ENCODE peak calls at places on chromosomes 5 and 9, in seven cellular contexts. L is heart right ventricle, Y is K562, F is WERI-Rb-1, K is uterus, V is cardiac muscle cell, S is IMR-90. D is an unnamed sample.

GRCh38 chr5:153081385-153081784 is 409.1 kb upstream of the GRIA1 start:
- DNase-seq in L (no peak), Y (no peak), F (no peak), K (no peak), V (no peak), S (no peak), D (no peak)

GRCh38 chr5:162488077-162488476 is 420.5 kb downstream of the GABRG2 start:
- DNase-seq in L (no peak), Y (no peak), F (no peak), K (no peak), V (no peak), S (no peak), D (no peak)

GRCh38 chr5:57036621-57037160 is 84.8 kb upstream of the MIER3 start:
- DNase-seq in L (no peak), Y (no peak), F (no peak), K (no peak), V (no peak), S (no peak), D (no peak)

GRCh38 chr9:125262217-125262991 is 778 bp downstream of the GAPVD1 start:
- DNase-seq in L (no peak), Y (no peak), F (no peak), K (no peak), V (peak), S (no peak), D (no peak)

GRCh38 chr9:135037521-135038250 is 49.8 kb upstream of the OLFM1 start:
- DNase-seq in L (no peak), Y (no peak), F (no peak), K (no peak), V (no peak), S (no peak), D (no peak)

GRCh38 chr5:41413067-41413466 is 97.3 kb downstream of the PLCXD3 start:
- DNase-seq in L (no peak), Y (no peak), F (no peak), K (no peak), V (no peak), S (no peak), D (no peak)

GRCh38 chr9:70484232-70485130 is 70.0 kb upstream of the KLF9 start:
- DNase-seq in L (peak), Y (peak), F (peak), K (peak), V (peak), S (peak), D (peak)

GRCh38 chr9:36208521-36209253 is 18.0 kb downstream of the CLTA start:
- DNase-seq in L (no peak), Y (no peak), F (peak), K (no peak), V (no peak), S (no peak), D (no peak)

GRCh38 chr5:157115012-157115411 is 6.2 kb upstream of the HAVCR2 start:
- DNase-seq in L (no peak), Y (no peak), F (no peak), K (no peak), V (no peak), S (no peak), D (no peak)

GRCh38 chr9:130768265-130768664 is 66.8 kb upstream of the ABL1 start:
- DNase-seq in L (no peak), Y (no peak), F (no peak), K (no peak), V (no peak), S (peak), D (peak)
- H3K27ac ChIP-seq in L (no peak), Y (no peak), F (no peak), K (no peak), V (peak), S (peak), D (peak)

GRCh38 chr5:3994635-3995034 is 399.0 kb downstream of the IRX1 start:
- DNase-seq in L (no peak), Y (no peak), F (no peak), K (no peak), V (no peak), S (no peak), D (no peak)

GRCh38 chr5:3997670-3998069 is 402.0 kb downstream of the IRX1 start:
- DNase-seq in L (no peak), Y (no peak), F (no peak), K (no peak), V (peak), S (no peak), D (no peak)

GRCh38 chr5:3995954-3996619 is 400.5 kb downstream of the IRX1 start:
- DNase-seq in L (no peak), Y (no peak), F (no peak), K (no peak), V (no peak), S (no peak), D (no peak)

GRCh38 chr5:3993856-3994473 is 398.3 kb downstream of the IRX1 start:
- DNase-seq in L (peak), Y (no peak), F (no peak), K (no peak), V (no peak), S (no peak), D (no peak)

DNA sequence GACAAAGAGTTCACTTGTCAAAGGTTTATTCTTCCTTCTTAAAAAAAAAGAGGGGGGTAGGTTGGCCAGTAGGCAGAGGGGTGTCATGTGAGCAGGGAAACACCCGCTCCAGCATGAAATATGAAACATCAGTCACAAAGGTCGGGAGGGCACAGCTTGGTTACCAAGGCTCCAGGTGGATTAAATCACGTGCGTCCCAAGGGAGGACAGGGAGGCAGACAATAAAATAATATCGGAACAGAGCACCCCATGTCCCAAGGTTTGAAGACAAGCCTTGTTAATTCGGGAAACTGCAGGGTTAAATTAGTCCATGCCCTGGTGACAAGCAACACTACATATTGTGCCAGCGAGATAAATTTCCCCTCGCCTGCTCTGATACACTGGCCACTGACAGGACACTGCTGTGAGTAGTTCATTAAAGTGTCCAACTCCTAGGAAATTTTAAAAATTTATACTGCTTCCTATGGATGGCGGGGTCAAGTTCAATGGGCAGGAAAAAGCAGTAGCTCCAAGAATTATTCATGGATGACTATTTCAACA is 401.3 kb downstream of the IRX1 start:
- DNase-seq in L (no peak), Y (no peak), F (no peak), K (no peak), V (no peak), S (no peak), D (no peak)
- TF ChIP-seq CTCF in L (no peak), Y (no peak), F (no peak), K (no peak), V (no peak), S (no peak), D (no peak)

GRCh38 chr5:135031146-135031812 is 2.7 kb downstream of the PITX1 start:
- DNase-seq in L (no peak), Y (no peak), F (no peak), K (no peak), V (peak), S (peak), D (no peak)
- H3K27ac ChIP-seq in L (no peak), Y (peak), F (peak), K (no peak), V (no peak), S (peak), D (peak)

DNA sequence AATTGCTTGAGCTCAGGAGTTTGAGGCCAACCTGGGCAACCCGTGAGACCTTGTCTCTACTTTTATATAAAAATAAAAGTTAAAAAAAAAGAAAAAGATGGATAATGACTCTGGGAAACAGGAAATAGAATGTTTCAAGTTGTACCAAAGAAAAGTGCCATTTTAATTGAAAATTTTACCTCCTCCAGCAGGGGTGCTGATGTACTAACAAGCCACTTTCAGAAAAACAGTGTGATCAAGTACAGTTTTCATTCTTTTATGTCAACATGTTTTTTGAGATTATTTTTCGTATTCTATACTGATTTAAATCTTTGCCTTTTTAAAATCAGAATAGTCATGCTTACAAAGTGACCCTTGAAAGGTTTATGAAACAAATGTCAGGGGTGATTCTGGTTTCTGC is 30.8 kb downstream of the F2R start:
- DNase-seq in L (no peak), Y (no peak), F (no peak), K (no peak), V (no peak), S (no peak), D (no peak)
- TF ChIP-seq CTCF in L (no peak), Y (peak), F (no peak), K (no peak), V (peak), S (no peak), D (no peak)

GRCh38 chr5:173641171-173641570 is 24.7 kb upstream of the BOD1 start:
- DNase-seq in L (no peak), Y (no peak), F (no peak), K (no peak), V (no peak), S (no peak), D (no peak)

GRCh38 chr5:173643964-173644363 is 27.5 kb upstream of the BOD1 start:
- DNase-seq in L (no peak), Y (no peak), F (no peak), K (peak), V (peak), S (peak), D (no peak)

GRCh38 chr5:173644700-173645436 is 28.4 kb upstream of the BOD1 start:
- DNase-seq in L (no peak), Y (no peak), F (no peak), K (no peak), V (no peak), S (no peak), D (no peak)

GRCh38 chr5:173642191-173642816 is 25.9 kb upstream of the BOD1 start:
- DNase-seq in L (no peak), Y (no peak), F (no peak), K (no peak), V (no peak), S (no peak), D (no peak)

GRCh38 chr5:173642895-173643481 is 26.5 kb upstream of the BOD1 start:
- DNase-seq in L (no peak), Y (no peak), F (no peak), K (no peak), V (no peak), S (no peak), D (no peak)
- H3K27ac ChIP-seq in L (no peak), Y (no peak), F (no peak), K (no peak), V (no peak), S (no peak), D (no peak)

GRCh38 chr9:109164040-109164439 is 3.0 kb downstream of the FRRS1L start:
- DNase-seq in L (no peak), Y (no peak), F (no peak), K (no peak), V (no peak), S (no peak), D (no peak)
- TF ChIP-seq CTCF in L (no peak), Y (no peak), F (no peak), K (no peak), V (no peak), S (no peak), D (no peak)

DNA sequence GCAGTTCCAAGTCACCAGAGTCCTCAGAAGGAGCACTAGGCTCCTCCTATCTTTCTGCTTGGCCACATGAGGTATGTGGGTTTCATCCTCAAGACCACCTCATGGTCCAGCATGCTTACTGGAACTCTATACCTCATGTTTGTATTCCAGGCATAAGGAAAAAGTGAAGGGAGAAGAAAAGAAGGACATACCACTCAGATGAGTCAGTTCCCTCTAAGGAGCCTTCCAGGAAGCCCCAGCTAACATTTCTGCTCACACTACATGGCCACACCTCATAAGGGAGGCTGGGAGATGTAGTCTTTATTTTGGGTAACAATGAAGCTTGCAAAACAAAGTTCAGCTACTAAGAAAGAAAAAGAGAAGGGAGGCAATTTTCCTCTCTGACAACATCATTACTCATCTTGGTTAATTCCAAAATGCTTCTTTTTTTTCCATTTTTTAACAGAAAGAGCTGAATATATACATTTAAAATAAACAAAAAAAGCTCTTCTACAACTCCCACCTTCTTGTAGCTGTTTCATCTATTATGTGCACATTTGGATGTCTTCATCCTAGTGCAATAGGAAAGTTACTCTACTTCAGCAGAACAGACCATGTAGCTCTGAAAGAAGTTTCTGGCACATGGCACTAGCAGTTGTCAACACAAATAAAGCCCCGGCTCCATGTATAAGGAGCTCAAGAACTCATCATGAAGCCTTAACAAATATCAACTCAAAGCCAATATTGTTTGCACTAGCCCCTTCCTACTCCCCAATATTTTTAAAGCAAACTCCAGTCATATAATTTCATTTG is 123.5 kb upstream of the CCDC112 start:
- DNase-seq in L (no peak), Y (no peak), F (no peak), K (no peak), V (no peak), S (peak), D (no peak)
- H3K27ac ChIP-seq in L (no peak), Y (no peak), F (no peak), K (no peak), V (no peak), S (peak), D (peak)

DNA sequence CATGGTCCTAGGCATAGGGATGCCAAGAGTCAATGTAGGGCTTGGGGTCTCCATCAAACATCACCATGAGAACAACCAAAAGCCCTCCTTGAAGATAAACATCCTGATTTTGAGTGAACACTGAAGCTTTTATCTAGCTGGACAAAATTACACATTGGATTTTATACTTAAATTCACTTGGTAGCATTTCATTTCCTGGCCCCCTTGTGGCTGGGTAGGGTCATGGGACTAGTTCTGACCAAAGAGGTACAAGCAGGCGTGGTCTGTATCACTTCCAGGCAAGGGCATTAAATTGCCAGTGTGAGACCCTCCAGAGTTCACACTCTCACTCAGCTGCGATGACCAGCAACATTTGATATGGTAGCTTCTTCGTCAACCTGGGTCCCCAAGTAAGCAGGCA is 320.3 kb downstream of the ACTL7B start:
- DNase-seq in L (no peak), Y (peak), F (peak), K (no peak), V (no peak), S (no peak), D (peak)
- TF ChIP-seq CTCF in L (peak), Y (peak), F (peak), K (peak), V (peak), S (peak), D (peak)

DNA sequence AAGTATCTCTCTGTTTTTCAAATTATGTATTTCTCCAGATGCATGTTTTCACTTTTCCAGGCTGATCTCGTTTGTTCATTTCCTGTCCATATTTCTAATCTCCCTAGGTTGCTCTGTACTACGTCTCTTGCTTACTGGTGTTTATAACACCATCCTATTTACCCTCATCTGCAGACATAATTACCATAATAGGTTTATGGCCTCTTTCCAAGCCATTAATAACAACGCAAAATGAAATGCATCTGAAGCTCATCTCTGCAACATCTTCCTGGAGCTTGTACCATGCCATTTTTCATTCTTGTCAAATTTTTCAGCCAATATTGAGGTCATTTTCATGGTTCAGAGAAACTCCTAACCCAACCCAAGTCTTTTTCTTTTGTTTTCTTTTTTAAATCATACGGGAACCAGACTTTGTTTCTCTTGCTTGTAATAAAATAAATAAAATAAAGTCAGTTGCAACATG is 37.2 kb downstream of the DPYSL3 start:
- DNase-seq in L (no peak), Y (no peak), F (no peak), K (no peak), V (no peak), S (no peak), D (no peak)
- H3K27ac ChIP-seq in L (no peak), Y (no peak), F (no peak), K (peak), V (no peak), S (no peak), D (peak)

GRCh38 chr5:38831909-38832308 is 13.9 kb upstream of the OSMR start:
- DNase-seq in L (no peak), Y (peak), F (peak), K (no peak), V (peak), S (peak), D (no peak)
- TF ChIP-seq CTCF in L (no peak), Y (peak), F (peak), K (peak), V (peak), S (peak), D (peak)